ENCODE peak calls at places on chromosomes 12 and 14, in four cellular contexts. One of them, this sample, is unnamed.

GRCh38 chr12:132127041-132127440 is 17.1 kb downstream of the DDX51 start:
- DNase-seq in substantia nigra: no peak
- DNase-seq in HEK293T: no peak
- DNase-seq in activated T-cell treated with anti-CD3 and anti-CD28 coated beads for 1 hour: no peak
- DNase-seq in this sample: no peak

GRCh38 chr14:74955229-74955999 is at the start of gene PGF:
- DNase-seq in substantia nigra: no peak
- DNase-seq in HEK293T: peak
- DNase-seq in activated T-cell treated with anti-CD3 and anti-CD28 coated beads for 1 hour: no peak
- DNase-seq in this sample: peak

GRCh38 chr12:129550353-129550752 is 353.5 kb downstream of the TMEM132D start:
- DNase-seq in substantia nigra: no peak
- DNase-seq in HEK293T: no peak
- DNase-seq in activated T-cell treated with anti-CD3 and anti-CD28 coated beads for 1 hour: no peak
- DNase-seq in this sample: no peak

GRCh38 chr14:44912041-44912869 is 49.5 kb downstream of the KLHL28 start:
- DNase-seq in substantia nigra: peak
- DNase-seq in HEK293T: no peak
- DNase-seq in activated T-cell treated with anti-CD3 and anti-CD28 coated beads for 1 hour: no peak
- DNase-seq in this sample: no peak

GRCh38 chr12:119870462-119870861 is 6.7 kb downstream of the CIT start:
- DNase-seq in substantia nigra: no peak
- DNase-seq in HEK293T: no peak
- DNase-seq in activated T-cell treated with anti-CD3 and anti-CD28 coated beads for 1 hour: no peak
- DNase-seq in this sample: no peak

GRCh38 chr14:34931206-34931605 is 51.6 kb upstream of the SRP54 start:
- DNase-seq in substantia nigra: no peak
- DNase-seq in HEK293T: no peak
- DNase-seq in activated T-cell treated with anti-CD3 and anti-CD28 coated beads for 1 hour: no peak
- DNase-seq in this sample: no peak

GRCh38 chr12:123037791-123038190 is 57.3 kb downstream of the ARL6IP4 start:
- DNase-seq in substantia nigra: no peak
- DNase-seq in HEK293T: no peak
- DNase-seq in activated T-cell treated with anti-CD3 and anti-CD28 coated beads for 1 hour: no peak
- DNase-seq in this sample: no peak

GRCh38 chr14:95184413-95184790 is 27.1 kb upstream of the DICER1 start:
- DNase-seq in substantia nigra: no peak
- DNase-seq in HEK293T: no peak
- DNase-seq in activated T-cell treated with anti-CD3 and anti-CD28 coated beads for 1 hour: no peak
- DNase-seq in this sample: no peak

GRCh38 chr12:100842156-100842555 is 47.6 kb downstream of the ANO4 start:
- DNase-seq in substantia nigra: no peak
- DNase-seq in HEK293T: no peak
- DNase-seq in activated T-cell treated with anti-CD3 and anti-CD28 coated beads for 1 hour: no peak
- DNase-seq in this sample: no peak

GRCh38 chr14:64502476-64503183 is 1.0 kb downstream of the ZBTB25 start:
- DNase-seq in substantia nigra: no peak
- DNase-seq in HEK293T: no peak
- DNase-seq in activated T-cell treated with anti-CD3 and anti-CD28 coated beads for 1 hour: no peak
- DNase-seq in this sample: peak